ENCODE peak calls at places on chromosomes 7 and 10, in ten cellular contexts. H is CD8-positive, alpha-beta T cell; F is activated CD4-positive, alpha-beta memory T cell treated with anti-CD3 and anti-CD28 coated beads for 36 hours; L is SHP77 treated with DMSO at 0.1 percent for 48 hours; S is ascending aorta; J is PC-3; O is fibroblast of pulmonary artery; G is astrocyte of the cerebellum; R is NCI-H1092 treated with DMSO at 0.1 percent for 48 hours; T is lower lobe of right lung. X is an unnamed sample.

GRCh38 chr7:93055543-93056107 is 62.2 kb downstream of the SAMD9 start:
- DNase-seq in H (no peak), F (no peak), L (peak; percentile 39), S (no peak), J (peak; percentile 63), O (peak; percentile 67), G (peak; percentile 43), R (peak; percentile 80), T (no peak), X (no peak)

GRCh38 chr7:120460928-120461327 is 188.0 kb downstream of the KCND2 start:
- DNase-seq in H (no peak), F (no peak), L (no peak), S (no peak), J (no peak), O (no peak), G (no peak), R (no peak), T (no peak), X (no peak)

GRCh38 chr10:125795111-125795510 is 19.5 kb upstream of the MMP21 start:
- DNase-seq in H (no peak), F (no peak), L (no peak), S (peak; percentile 52), J (no peak), O (peak; percentile 1), G (no peak), R (no peak), T (no peak), X (no peak)

GRCh38 chr7:35816514-35816913 is 15.7 kb downstream of the SEPTIN7 start:
- DNase-seq in H (no peak), F (no peak), L (no peak), S (no peak), J (no peak), O (no peak), G (no peak), R (no peak), T (no peak), X (no peak)

GRCh38 chr7:159028456-159029401 is 115.9 kb downstream of the VIPR2 start:
- DNase-seq in H (peak; percentile 35), F (peak; percentile 6), L (no peak), S (peak; percentile 62), J (no peak), O (no peak), G (no peak), R (no peak), T (no peak), X (peak; percentile 75)

GRCh38 chr7:126689037-126689436 is 563.7 kb downstream of the GRM8 start:
- DNase-seq in H (no peak), F (no peak), L (no peak), S (no peak), J (no peak), O (peak; percentile 8), G (peak; percentile 40), R (no peak), T (no peak), X (no peak)

GRCh38 chr10:95260909-95261552 is 29.8 kb downstream of the PDLIM1 start:
- DNase-seq in H (no peak), F (no peak), L (no peak), S (no peak), J (peak; percentile 46), O (peak; percentile 52), G (no peak), R (no peak), T (no peak), X (no peak)

GRCh38 chr7:31767686-31768358 is 80.8 kb downstream of the PPP1R17 start:
- DNase-seq in H (no peak), F (no peak), L (no peak), S (no peak), J (no peak), O (no peak), G (no peak), R (no peak), T (no peak), X (no peak)

GRCh38 chr10:117993166-117993565 is 53.6 kb downstream of the RAB11FIP2 start:
- DNase-seq in H (no peak), F (no peak), L (no peak), S (no peak), J (no peak), O (no peak), G (no peak), R (no peak), T (no peak), X (no peak)

X was measured in chondrocyte.